ENCODE peak calls at places on chromosomes 13 and 19, in nine cellular contexts. One of them, this sample, is unnamed.

GRCh38 chr13:113852536-113853517 is 11.0 kb downstream of the GAS6 start:
- DNase-seq in upper lobe of left lung: peak
- DNase-seq in H1: peak
- DNase-seq in stomach: no peak
- DNase-seq in vagina: peak
- DNase-seq in HL-60: no peak
- DNase-seq in esophagus muscularis mucosa: no peak
- DNase-seq in suprapubic skin: peak
- DNase-seq in GM23338: no peak
- DNase-seq in this sample: no peak

GRCh38 chr13:57857945-57858344 is 226.4 kb downstream of the PCDH17 start:
- DNase-seq in HL-60: no peak
- DNase-seq in esophagus muscularis mucosa: no peak
- DNase-seq in suprapubic skin: no peak
- DNase-seq in upper lobe of left lung: no peak
- DNase-seq in vagina: no peak
- DNase-seq in stomach: no peak
- DNase-seq in H1: no peak
- DNase-seq in GM23338: no peak
- DNase-seq in this sample: no peak

GRCh38 chr13:97222934-97223710 is 989 bp downstream of the MBNL2 start:
- DNase-seq in esophagus muscularis mucosa: no peak
- DNase-seq in vagina: no peak
- DNase-seq in HL-60: no peak
- DNase-seq in suprapubic skin: no peak
- DNase-seq in GM23338: peak
- DNase-seq in stomach: no peak
- DNase-seq in upper lobe of left lung: no peak
- DNase-seq in H1: no peak
- DNase-seq in this sample: no peak

GRCh38 chr13:30108913-30109237 is 198.5 kb downstream of the KATNAL1 start:
- DNase-seq in esophagus muscularis mucosa: no peak
- DNase-seq in GM23338: no peak
- DNase-seq in stomach: peak
- DNase-seq in vagina: no peak
- DNase-seq in suprapubic skin: peak
- DNase-seq in HL-60: no peak
- DNase-seq in upper lobe of left lung: peak
- DNase-seq in H1: no peak
- DNase-seq in this sample: no peak

GRCh38 chr13:113374511-113375175 is 10.7 kb upstream of the GRTP1 start:
- DNase-seq in HL-60: no peak
- DNase-seq in esophagus muscularis mucosa: no peak
- DNase-seq in upper lobe of left lung: peak
- DNase-seq in H1: no peak
- DNase-seq in stomach: no peak
- DNase-seq in GM23338: no peak
- DNase-seq in suprapubic skin: peak
- DNase-seq in vagina: no peak
- DNase-seq in this sample: peak

GRCh38 chr19:42052241-42052863 is 17.7 kb downstream of the GRIK5 start:
- DNase-seq in esophagus muscularis mucosa: no peak
- DNase-seq in H1: no peak
- DNase-seq in stomach: no peak
- DNase-seq in suprapubic skin: no peak
- DNase-seq in upper lobe of left lung: no peak
- DNase-seq in HL-60: no peak
- DNase-seq in GM23338: no peak
- DNase-seq in vagina: no peak
- DNase-seq in this sample: no peak

GRCh38 chr19:28208745-28209144 is 1004.2 kb downstream of the UQCRFS1 start:
- DNase-seq in suprapubic skin: no peak
- DNase-seq in GM23338: peak
- DNase-seq in upper lobe of left lung: no peak
- DNase-seq in H1: no peak
- DNase-seq in HL-60: peak
- DNase-seq in esophagus muscularis mucosa: no peak
- DNase-seq in stomach: no peak
- DNase-seq in vagina: no peak
- DNase-seq in this sample: no peak

GRCh38 chr13:74056829-74057564 is 77.2 kb downstream of the KLF12 start:
- DNase-seq in stomach: no peak
- DNase-seq in esophagus muscularis mucosa: no peak
- DNase-seq in suprapubic skin: no peak
- DNase-seq in upper lobe of left lung: no peak
- DNase-seq in vagina: no peak
- DNase-seq in GM23338: peak
- DNase-seq in H1: no peak
- DNase-seq in HL-60: no peak
- DNase-seq in this sample: no peak

GRCh38 chr19:51127032-51127431 is 2.3 kb downstream of the SIGLEC9 start:
- DNase-seq in H1: no peak
- DNase-seq in GM23338: no peak
- DNase-seq in upper lobe of left lung: no peak
- DNase-seq in vagina: no peak
- DNase-seq in esophagus muscularis mucosa: no peak
- DNase-seq in stomach: no peak
- DNase-seq in suprapubic skin: peak
- DNase-seq in HL-60: no peak
- DNase-seq in this sample: peak

GRCh38 chr13:47798906-47799305 is 202.2 kb downstream of the SUCLA2 start:
- DNase-seq in GM23338: peak
- DNase-seq in vagina: no peak
- DNase-seq in stomach: no peak
- DNase-seq in H1: no peak
- DNase-seq in HL-60: no peak
- DNase-seq in suprapubic skin: no peak
- DNase-seq in esophagus muscularis mucosa: no peak
- DNase-seq in upper lobe of left lung: no peak
- DNase-seq in this sample: no peak
- TF ChIP-seq CTCF in GM23338: peak
- TF ChIP-seq CTCF in vagina: no peak
- TF ChIP-seq CTCF in stomach: no peak
- TF ChIP-seq CTCF in H1: peak
- TF ChIP-seq CTCF in HL-60: peak
- TF ChIP-seq CTCF in suprapubic skin: no peak
- TF ChIP-seq CTCF in esophagus muscularis mucosa: no peak
- TF ChIP-seq CTCF in upper lobe of left lung: no peak
- TF ChIP-seq CTCF in this sample: no peak

DNA sequence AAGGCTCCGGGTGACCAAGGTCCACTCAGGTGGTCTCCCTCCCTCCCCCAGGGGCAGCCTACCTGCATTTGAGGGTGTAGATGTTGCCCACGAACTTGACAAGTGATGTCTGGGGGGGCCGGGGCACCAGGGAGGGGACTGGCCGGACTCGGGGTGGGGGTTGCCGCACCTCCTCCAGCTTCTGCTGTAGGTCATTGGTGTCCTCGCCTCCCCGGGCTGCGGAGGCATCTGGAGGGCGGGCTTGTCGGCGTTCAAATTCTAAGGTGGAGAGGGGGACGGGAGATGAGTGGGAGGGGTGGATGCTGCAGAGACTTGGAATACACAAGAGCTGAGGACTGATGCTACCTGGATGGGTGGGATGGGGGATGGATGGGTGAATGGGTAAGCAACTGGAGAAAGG is 5.3 kb upstream of the AKAP8L start:
- DNase-seq in H1: no peak
- DNase-seq in suprapubic skin: no peak
- DNase-seq in upper lobe of left lung: peak
- DNase-seq in GM23338: no peak
- DNase-seq in vagina: no peak
- DNase-seq in stomach: no peak
- DNase-seq in esophagus muscularis mucosa: no peak
- DNase-seq in HL-60: no peak
- DNase-seq in this sample: no peak
- TF ChIP-seq POLR2AphosphoS5 in H1: no peak
- TF ChIP-seq POLR2AphosphoS5 in suprapubic skin: no peak
- TF ChIP-seq POLR2AphosphoS5 in upper lobe of left lung: no peak
- TF ChIP-seq POLR2AphosphoS5 in GM23338: no peak
- TF ChIP-seq POLR2AphosphoS5 in vagina: no peak
- TF ChIP-seq POLR2AphosphoS5 in stomach: no peak
- TF ChIP-seq POLR2AphosphoS5 in esophagus muscularis mucosa: no peak
- TF ChIP-seq POLR2AphosphoS5 in HL-60: no peak
- TF ChIP-seq POLR2AphosphoS5 in this sample: no peak

DNA sequence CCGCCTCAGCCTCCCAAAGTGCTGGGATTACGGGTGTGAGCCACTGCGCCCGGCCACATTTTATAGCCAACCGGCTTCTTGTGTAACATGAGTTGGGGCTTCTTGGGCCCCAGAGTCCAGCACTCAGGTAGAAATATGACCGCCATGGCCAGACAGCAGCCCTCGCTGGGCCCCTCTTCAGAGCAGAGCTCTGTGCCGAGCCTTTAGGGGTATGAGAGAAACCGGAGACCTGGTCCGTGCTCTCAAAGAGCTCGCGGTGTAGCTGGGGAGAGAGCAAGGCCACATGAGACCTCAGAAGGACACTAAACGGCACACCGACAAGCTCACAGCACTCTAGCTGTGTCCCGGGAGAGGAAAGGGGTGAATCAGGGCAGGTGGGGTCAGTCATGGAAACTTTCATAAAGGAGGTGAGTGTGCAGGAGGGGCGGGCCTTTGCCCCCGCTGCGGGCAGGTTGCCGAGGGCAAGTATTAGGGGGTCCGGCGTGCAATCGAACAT is 15.8 kb downstream of the ACTN4 start:
- DNase-seq in H1: no peak
- DNase-seq in HL-60: no peak
- DNase-seq in GM23338: no peak
- DNase-seq in suprapubic skin: no peak
- DNase-seq in stomach: no peak
- DNase-seq in upper lobe of left lung: no peak
- DNase-seq in vagina: no peak
- DNase-seq in esophagus muscularis mucosa: no peak
- DNase-seq in this sample: no peak
- TF ChIP-seq CTCF in H1: no peak
- TF ChIP-seq CTCF in HL-60: no peak
- TF ChIP-seq CTCF in GM23338: no peak
- TF ChIP-seq CTCF in suprapubic skin: no peak
- TF ChIP-seq CTCF in stomach: no peak
- TF ChIP-seq CTCF in upper lobe of left lung: no peak
- TF ChIP-seq CTCF in vagina: no peak
- TF ChIP-seq CTCF in esophagus muscularis mucosa: no peak
- TF ChIP-seq CTCF in this sample: no peak

DNA sequence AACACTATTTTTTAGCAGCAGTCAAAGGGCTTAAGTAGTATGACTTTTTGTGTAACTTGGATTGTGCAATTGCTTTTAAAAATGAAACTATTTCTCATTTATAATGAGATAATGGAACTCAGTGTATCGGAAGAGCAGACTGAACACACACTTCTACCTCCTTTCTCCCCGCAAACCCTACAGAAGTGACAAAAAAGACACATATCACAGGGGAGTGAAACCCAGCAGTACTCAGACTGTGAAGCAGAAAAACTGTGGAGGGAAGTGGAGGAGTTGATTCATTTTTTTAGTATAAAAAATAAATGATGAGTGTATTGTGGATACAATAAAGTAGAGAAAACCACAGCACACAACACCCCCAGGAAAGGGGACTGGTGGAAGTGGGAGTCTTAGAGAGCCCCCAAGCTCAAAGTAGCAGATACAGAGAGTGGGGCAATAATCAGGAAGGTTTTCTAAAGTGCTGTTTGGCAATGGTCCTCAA is 9.7 kb downstream of the LPAR6 start:
- DNase-seq in esophagus muscularis mucosa: no peak
- DNase-seq in stomach: no peak
- DNase-seq in GM23338: no peak
- DNase-seq in upper lobe of left lung: no peak
- DNase-seq in vagina: no peak
- DNase-seq in HL-60: no peak
- DNase-seq in suprapubic skin: no peak
- DNase-seq in H1: no peak
- DNase-seq in this sample: no peak
- TF ChIP-seq POLR2AphosphoS5 in esophagus muscularis mucosa: peak
- TF ChIP-seq POLR2AphosphoS5 in stomach: no peak
- TF ChIP-seq POLR2AphosphoS5 in GM23338: no peak
- TF ChIP-seq POLR2AphosphoS5 in upper lobe of left lung: no peak
- TF ChIP-seq POLR2AphosphoS5 in vagina: peak
- TF ChIP-seq POLR2AphosphoS5 in HL-60: no peak
- TF ChIP-seq POLR2AphosphoS5 in suprapubic skin: no peak
- TF ChIP-seq POLR2AphosphoS5 in H1: no peak
- TF ChIP-seq POLR2AphosphoS5 in this sample: peak

DNA sequence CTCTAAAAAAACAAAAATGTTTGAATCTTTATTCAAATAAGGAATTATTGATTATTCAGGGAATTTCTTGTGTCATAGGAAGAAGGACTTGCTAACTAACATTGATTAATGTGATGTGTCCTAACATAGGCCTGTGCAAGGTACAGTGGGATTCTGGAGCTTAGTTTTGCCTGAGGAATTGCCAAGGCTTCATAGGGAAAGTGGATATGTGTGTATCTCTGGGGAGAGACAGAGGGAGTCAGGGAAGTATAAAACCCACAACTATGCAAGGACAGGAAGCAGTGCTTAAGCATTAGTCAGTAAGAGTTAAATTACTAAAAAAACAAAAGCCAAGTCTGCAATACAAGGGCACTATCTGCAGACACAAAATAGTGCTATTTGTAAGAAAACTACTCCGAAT is 59.6 kb downstream of the WDFY2 start:
- DNase-seq in GM23338: no peak
- DNase-seq in stomach: no peak
- DNase-seq in vagina: no peak
- DNase-seq in H1: no peak
- DNase-seq in upper lobe of left lung: no peak
- DNase-seq in esophagus muscularis mucosa: no peak
- DNase-seq in suprapubic skin: no peak
- DNase-seq in HL-60: no peak
- DNase-seq in this sample: no peak
- TF ChIP-seq CTCF in GM23338: no peak
- TF ChIP-seq CTCF in stomach: no peak
- TF ChIP-seq CTCF in vagina: no peak
- TF ChIP-seq CTCF in H1: no peak
- TF ChIP-seq CTCF in upper lobe of left lung: no peak
- TF ChIP-seq CTCF in esophagus muscularis mucosa: no peak
- TF ChIP-seq CTCF in suprapubic skin: no peak
- TF ChIP-seq CTCF in HL-60: no peak
- TF ChIP-seq CTCF in this sample: no peak